ENCODE peak calls at places on chromosomes 5 and 9, in seven cellular contexts. Y is GM18507; F is CD4-positive, alpha-beta T cell; T is activated naive CD8-positive, alpha-beta T cell treated with anti-CD3 and anti-CD28 coated beads for 36 hours; W is left lobe of liver; S is stimulated activated CD8-positive, alpha-beta memory T cell treated with anti-CD3 and anti-CD28 coated beads, Interleukin-4, amount 100 ng/mL, for 1 hour; J is Caki2. V is an unnamed sample.

GRCh38 chr9:87641067-87641466 is 84.9 kb upstream of the CTSL start:
- DNase-seq in F (no peak), Y (no peak), T (no peak), J (no peak), S (no peak), W (no peak), V (no peak)

GRCh38 chr5:130323804-130324454 is 419.7 kb downstream of the CHSY3 start:
- DNase-seq in J (no peak), S (no peak), Y (peak), W (no peak), T (no peak), F (no peak), V (no peak)

GRCh38 chr5:36624277-36624676 is 17.9 kb downstream of the SLC1A3 start:
- DNase-seq in F (no peak), Y (no peak), W (no peak), J (no peak), S (no peak), T (no peak), V (no peak)

GRCh38 chr5:157471709-157472108 is 11.7 kb downstream of the NIPAL4 start:
- DNase-seq in J (peak), W (no peak), T (peak), F (no peak), Y (no peak), S (no peak), V (no peak)

GRCh38 chr5:321233-321725 is at the start of gene AHRR:
- DNase-seq in T (peak), S (no peak), F (no peak), Y (peak), J (peak), W (no peak), V (no peak)

GRCh38 chr5:14251733-14252132 is 108.6 kb downstream of the TRIO start:
- DNase-seq in F (no peak), W (no peak), J (no peak), Y (no peak), S (no peak), T (no peak), V (no peak)

GRCh38 chr5:96279796-96280542 is 153.1 kb downstream of the PCSK1 start:
- DNase-seq in W (no peak), S (no peak), T (no peak), J (no peak), F (no peak), Y (no peak), V (no peak)

GRCh38 chr9:125632321-125633115 is 74.5 kb downstream of the MAPKAP1 start:
- DNase-seq in F (no peak), S (no peak), W (no peak), J (peak), T (peak), Y (peak), V (no peak)

V was measured in cortex of kidney.